ENCODE peak calls at places on chromosomes 13 and 19, in five cellular contexts. C, D, M, Q and X are unnamed samples.

GRCh38 chr13:90882551-90882950 is 464.9 kb upstream of the MIR17HG start:
- DNase-seq in Q (no peak), C (no peak), M (no peak), D (no peak), X (no peak)

GRCh38 chr13:50596776-50597203 is 246.7 kb downstream of the DLEU7 start:
- DNase-seq in Q (no peak), D (no peak), C (no peak), M (no peak), X (no peak)

GRCh38 chr13:41060723-41061074 is 610 bp upstream of the WBP4 start:
- DNase-seq in M (peak; percentile 77), Q (peak; percentile 84), C (peak; percentile 77), D (peak; percentile 92), X (peak; percentile 55)

GRCh38 chr13:37163626-37164365 is 58.3 kb upstream of the CSNK1A1L start:
- DNase-seq in D (no peak), C (no peak), Q (no peak), M (no peak), X (no peak)

GRCh38 chr13:46229251-46229650 is 17.5 kb downstream of the LRRC63 start:
- DNase-seq in M (no peak), Q (no peak), D (no peak), C (no peak), X (no peak)

GRCh38 chr13:49225358-49226042 is 5.4 kb downstream of the MLNR start:
- DNase-seq in C (no peak), D (no peak), M (no peak), Q (peak; percentile 53), X (no peak)

GRCh38 chr13:66958611-66959010 is 271.5 kb downstream of the PCDH9 start:
- DNase-seq in C (no peak), Q (no peak), M (no peak), D (no peak), X (no peak)

GRCh38 chr19:48110350-48110966 is at the start of gene PLA2G4C:
- DNase-seq in C (peak; percentile 74), M (peak; percentile 93), D (peak; percentile 96), Q (peak; percentile 89), X (peak; percentile 84)

GRCh38 chr19:35099155-35099896 is 16.3 kb upstream of the FXYD3 start:
- DNase-seq in M (no peak), C (no peak), D (peak; percentile 62), Q (no peak), X (no peak)

GRCh38 chr13:42814868-42815267 is 33.5 kb downstream of the FAM216B start:
- DNase-seq in Q (no peak), M (no peak), C (no peak), D (no peak), X (no peak)

GRCh38 chr19:43545276-43545675 is 12.3 kb downstream of the ZNF575 start:
- DNase-seq in Q (no peak), D (no peak), M (no peak), C (no peak), X (no peak)

GRCh38 chr13:94416454-94417080 is 62.9 kb downstream of the DCT start:
- DNase-seq in D (no peak), M (peak; percentile 56), Q (no peak), C (no peak), X (no peak)

GRCh38 chr19:47075179-47075811 is 26.9 kb upstream of the TMEM160 start:
- DNase-seq in M (no peak), C (no peak), Q (no peak), D (no peak), X (no peak)

GRCh38 chr13:73230714-73231113 is 171.9 kb downstream of the KLF5 start:
- DNase-seq in Q (no peak), C (no peak), M (no peak), D (no peak), X (no peak)

GRCh38 chr13:27381601-27382000 is 42.8 kb upstream of the GTF3A start:
- DNase-seq in D (no peak), C (no peak), M (no peak), Q (no peak), X (no peak)

GRCh38 chr13:43583331-43583730 is 203.4 kb downstream of the ENOX1 start:
- DNase-seq in C (no peak), M (no peak), Q (no peak), D (no peak), X (no peak)

GRCh38 chr19:1361601-1362384 is 21.9 kb upstream of the NDUFS7 start:
- DNase-seq in M (no peak), Q (no peak), C (no peak), D (no peak), X (no peak)

GRCh38 chr13:66491241-66491640 is 738.9 kb downstream of the PCDH9 start:
- DNase-seq in C (no peak), D (no peak), Q (no peak), M (no peak), X (no peak)

GRCh38 chr19:7461841-7462629 is 26.8 kb downstream of the PEX11G start:
- DNase-seq in Q (no peak), D (no peak), M (no peak), C (no peak), X (no peak)

GRCh38 chr19:2034729-2035589 is 16.1 kb downstream of the MKNK2 start:
- DNase-seq in C (peak; percentile 52), D (peak; percentile 73), M (peak; percentile 38), Q (peak; percentile 89), X (no peak)

GRCh38 chr19:18436651-18437478 is 1.1 kb downstream of the ISYNA1 start:
- DNase-seq in Q (peak; percentile 75), D (peak; percentile 90), M (peak; percentile 50), C (peak; percentile 77), X (no peak)

GRCh38 chr19:43224855-43225253 is 19.4 kb upstream of the PSG4 start:
- DNase-seq in C (no peak), D (no peak), Q (no peak), M (no peak), X (no peak)

GRCh38 chr19:38320969-38321339 is 1.3 kb downstream of the KCNK6 start:
- DNase-seq in C (no peak), D (no peak), Q (no peak), M (no peak), X (no peak)

GRCh38 chr19:15123900-15124299 is 16.7 kb downstream of the SYDE1 start:
- DNase-seq in Q (peak; percentile 83), C (no peak), M (no peak), D (peak; percentile 86), X (peak; percentile 63)

DNA sequence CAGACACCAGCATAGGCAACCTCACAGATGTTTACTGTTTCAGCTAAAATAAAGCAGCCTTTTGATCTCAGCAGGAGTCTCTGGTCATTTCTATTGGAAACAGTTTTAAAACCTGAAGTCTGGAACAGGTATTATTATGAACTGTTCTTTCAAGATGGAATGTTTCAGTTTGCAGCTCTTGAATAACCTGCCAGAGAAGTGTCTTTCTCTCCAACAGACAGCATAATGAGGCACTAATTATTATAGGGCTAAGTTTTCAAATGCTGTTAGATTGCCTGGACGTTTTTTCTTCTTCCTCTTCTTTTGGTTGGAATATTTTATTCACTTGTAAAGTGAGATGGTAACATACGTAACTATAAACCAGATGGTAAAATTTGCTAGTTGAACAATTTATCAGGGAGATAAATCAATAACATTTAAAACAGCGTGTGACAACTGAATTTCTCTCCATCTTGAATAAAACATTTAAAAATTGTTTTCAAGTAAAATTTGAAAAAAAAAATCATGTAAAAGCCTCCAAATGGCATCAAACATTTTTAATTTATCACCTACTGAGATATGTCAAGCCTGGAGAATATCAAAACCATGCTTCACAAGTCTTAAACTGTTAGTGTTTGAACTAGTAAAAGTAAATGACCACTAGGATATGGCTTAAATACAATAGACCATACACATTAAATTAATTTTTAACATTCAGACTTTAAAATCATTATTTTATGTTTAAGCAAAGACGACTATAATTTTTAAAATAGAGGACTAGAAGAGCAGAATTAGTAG is 282.1 kb downstream of the DCLK1 start:
- DNase-seq in C (no peak), M (no peak), Q (no peak), D (no peak), X (no peak)
- H3K9me3 ChIP-seq in C (no peaks in the 10 kb centered on the region), M (no peaks in the 10 kb centered on the region), Q (no peaks in the 10 kb centered on the region), D (no peaks in the 10 kb centered on the region), X (no peaks in the 10 kb centered on the region)

DNA sequence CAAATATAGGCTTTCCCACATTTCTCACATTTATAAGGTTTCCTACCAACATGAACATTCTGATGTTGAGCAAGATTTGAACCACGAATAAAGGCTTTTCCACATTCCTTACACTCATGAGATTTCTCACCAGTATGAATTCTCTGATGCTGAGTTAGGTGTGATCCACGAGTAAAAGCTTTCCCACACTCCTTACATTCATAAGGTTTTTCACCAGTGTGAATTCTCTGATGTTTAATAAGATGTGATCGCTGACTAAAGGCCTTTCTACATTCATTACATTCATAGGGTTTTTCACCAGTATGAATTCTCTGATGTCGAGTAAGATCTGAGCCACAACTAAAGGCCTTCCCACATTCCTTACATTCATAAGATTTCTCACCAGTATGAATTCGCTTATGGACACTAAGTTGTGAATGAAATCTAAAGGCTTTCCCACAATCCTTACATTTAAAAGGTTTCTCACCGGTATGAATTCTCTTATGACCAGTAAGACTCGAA is 19.0 kb downstream of the ZNF790 start:
- DNase-seq in Q (no peak), C (no peak), M (no peak), D (no peak), X (no peak)
- H3K9me3 ChIP-seq in Q (peaks cover 100% of the 10 kb centered on the region), C (peaks cover 52% of the 10 kb centered on the region), M (peaks cover 45% of the 10 kb centered on the region), D (peaks cover 100% of the 10 kb centered on the region), X (peaks cover 81% of the 10 kb centered on the region)

DNA sequence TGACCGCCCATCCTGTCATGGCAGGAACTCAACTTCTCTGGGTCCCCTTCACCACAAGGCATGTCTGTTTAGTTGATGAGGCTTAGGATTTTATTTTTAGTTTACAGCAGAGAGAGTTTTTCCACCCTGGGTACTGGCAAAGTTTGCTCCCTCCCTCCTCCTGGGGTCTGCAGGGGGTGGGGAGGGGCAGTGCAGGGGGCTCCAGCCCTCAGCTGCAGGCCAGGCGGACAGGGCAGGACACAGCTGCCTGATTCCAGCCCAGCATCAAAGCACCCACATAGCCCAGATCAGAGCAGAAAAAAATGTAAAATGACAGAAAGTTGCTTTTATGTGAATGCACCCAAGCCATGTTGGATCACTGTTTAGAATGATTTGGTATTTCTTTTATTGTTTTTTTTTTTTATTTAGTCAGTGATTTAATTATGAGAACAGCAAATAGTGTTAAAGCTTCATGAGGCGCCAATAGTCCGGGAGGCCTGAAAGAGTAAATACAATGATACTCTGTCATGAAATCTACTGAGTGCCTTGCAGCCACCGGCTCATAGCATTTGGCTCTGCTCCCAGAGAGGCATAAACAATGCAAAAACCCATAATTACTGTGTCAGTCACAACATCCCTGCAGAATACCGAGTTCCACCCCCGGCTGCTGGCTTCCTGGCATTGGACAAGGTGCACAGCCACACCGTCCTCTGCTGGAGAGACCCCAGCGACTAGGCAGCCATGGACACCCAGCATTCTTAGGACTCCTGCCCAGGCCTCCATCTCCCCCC is 923.5 kb downstream of the UQCRFS1 start:
- DNase-seq in C (no peak), D (no peak), M (no peak), Q (no peak), X (no peak)
- H3K9me3 ChIP-seq in C (no peaks in the 10 kb centered on the region), D (peaks cover 4% of the 10 kb centered on the region), M (no peaks in the 10 kb centered on the region), Q (no peaks in the 10 kb centered on the region), X (no peaks in the 10 kb centered on the region)

DNA sequence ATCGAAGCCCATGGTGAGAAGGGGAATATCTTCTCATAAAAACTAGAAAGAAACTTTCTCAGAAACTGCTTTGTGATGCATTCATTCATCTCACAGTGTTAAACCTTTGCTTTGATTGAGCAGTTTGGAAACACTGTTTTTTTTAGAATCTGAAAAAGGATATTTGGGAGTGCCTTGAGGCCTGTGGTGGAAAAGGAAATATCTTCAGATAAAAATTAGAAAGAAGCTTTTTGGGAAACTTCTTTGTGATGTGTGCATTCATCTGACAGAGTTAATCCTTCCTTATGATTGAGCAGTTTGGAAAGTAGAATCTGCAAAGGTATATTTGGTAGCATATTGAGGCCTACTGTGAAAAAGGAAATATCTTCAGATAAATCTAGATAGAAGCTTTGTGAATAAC is 1594.9 kb downstream of the UQCRFS1 start:
- DNase-seq in C (no peak), Q (no peak), D (no peak), M (no peak), X (no peak)
- H3K9me3 ChIP-seq in C (peaks cover 4% of the 10 kb centered on the region), Q (peaks cover 100% of the 10 kb centered on the region), D (peaks cover 100% of the 10 kb centered on the region), M (peaks cover 37% of the 10 kb centered on the region), X (no peaks in the 10 kb centered on the region)

GRCh38 chr19:57719424-57719823 is 8.0 kb downstream of the ZNF671 start:
- DNase-seq in D (no peak), Q (no peak), C (no peak), M (no peak), X (no peak)
- H3K9me3 ChIP-seq in D (peaks cover 84% of the 10 kb centered on the region), Q (peaks cover 98% of the 10 kb centered on the region), C (peaks cover 44% of the 10 kb centered on the region), M (peaks cover 25% of the 10 kb centered on the region), X (no peaks in the 10 kb centered on the region)